ENCODE peak calls at places on chromosome 2, in eight cellular contexts. One of them, this sample, is unnamed.

GRCh38 chr2:45962522-45962921 is 311.0 kb downstream of the PRKCE start:
- DNase-seq in fibroblast of lung: peak; percentile 84
- DNase-seq in dorsolateral prefrontal cortex: no peak
- DNase-seq in upper lobe of right lung: peak; percentile 70
- DNase-seq in uterus: peak; percentile 66
- DNase-seq in IMR-90: peak; percentile 84
- DNase-seq in keratinocyte: no peak
- DNase-seq in hepatocyte: peak; percentile 60
- DNase-seq in this sample: no peak

GRCh38 chr2:226742346-226742745 is 57.3 kb downstream of the IRS1 start:
- DNase-seq in fibroblast of lung: peak; percentile 76
- DNase-seq in dorsolateral prefrontal cortex: no peak
- DNase-seq in upper lobe of right lung: no peak
- DNase-seq in uterus: peak; percentile 29
- DNase-seq in IMR-90: peak; percentile 13
- DNase-seq in keratinocyte: no peak
- DNase-seq in hepatocyte: no peak
- DNase-seq in this sample: no peak

GRCh38 chr2:9951522-9952285 is at the start of gene GRHL1:
- DNase-seq in fibroblast of lung: peak; percentile 88
- DNase-seq in dorsolateral prefrontal cortex: peak; percentile 89
- DNase-seq in upper lobe of right lung: peak; percentile 96
- DNase-seq in uterus: peak; percentile 91
- DNase-seq in IMR-90: peak; percentile 86
- DNase-seq in keratinocyte: no peak
- DNase-seq in hepatocyte: peak; percentile 98
- DNase-seq in this sample: peak; percentile 95

GRCh38 chr2:241041557-241042158 is 43.2 kb downstream of the SNED1 start:
- DNase-seq in fibroblast of lung: no peak
- DNase-seq in dorsolateral prefrontal cortex: no peak
- DNase-seq in upper lobe of right lung: no peak
- DNase-seq in uterus: no peak
- DNase-seq in IMR-90: no peak
- DNase-seq in keratinocyte: no peak
- DNase-seq in hepatocyte: no peak
- DNase-seq in this sample: no peak

GRCh38 chr2:36544638-36545338 is 53.2 kb downstream of the FEZ2 start:
- DNase-seq in fibroblast of lung: peak; percentile 34
- DNase-seq in dorsolateral prefrontal cortex: no peak
- DNase-seq in upper lobe of right lung: no peak
- DNase-seq in uterus: no peak
- DNase-seq in IMR-90: peak; percentile 52
- DNase-seq in keratinocyte: no peak
- DNase-seq in hepatocyte: no peak
- DNase-seq in this sample: no peak

GRCh38 chr2:143397886-143398614 is 268.8 kb downstream of the ARHGAP15 start:
- DNase-seq in fibroblast of lung: peak; percentile 62
- DNase-seq in dorsolateral prefrontal cortex: no peak
- DNase-seq in upper lobe of right lung: no peak
- DNase-seq in uterus: no peak
- DNase-seq in IMR-90: peak; percentile 73
- DNase-seq in keratinocyte: no peak
- DNase-seq in hepatocyte: no peak
- DNase-seq in this sample: no peak

GRCh38 chr2:173511942-173512341 is 157.3 kb downstream of the CDCA7 start:
- DNase-seq in fibroblast of lung: peak; percentile 9
- DNase-seq in dorsolateral prefrontal cortex: no peak
- DNase-seq in upper lobe of right lung: no peak
- DNase-seq in uterus: no peak
- DNase-seq in IMR-90: peak; percentile 11
- DNase-seq in keratinocyte: no peak
- DNase-seq in hepatocyte: no peak
- DNase-seq in this sample: no peak

GRCh38 chr2:215436705-215437570 is 1.1 kb upstream of the FN1 start:
- DNase-seq in fibroblast of lung: peak; percentile 66
- DNase-seq in dorsolateral prefrontal cortex: no peak
- DNase-seq in upper lobe of right lung: no peak
- DNase-seq in uterus: no peak
- DNase-seq in IMR-90: no peak
- DNase-seq in keratinocyte: no peak
- DNase-seq in hepatocyte: peak; percentile 50
- DNase-seq in this sample: peak; percentile 68

GRCh38 chr2:65458999-65459398 is 26.6 kb upstream of the SPRED2 start:
- DNase-seq in fibroblast of lung: no peak
- DNase-seq in dorsolateral prefrontal cortex: no peak
- DNase-seq in upper lobe of right lung: no peak
- DNase-seq in uterus: no peak
- DNase-seq in IMR-90: peak; percentile 43
- DNase-seq in keratinocyte: no peak
- DNase-seq in hepatocyte: no peak
- DNase-seq in this sample: no peak

GRCh38 chr2:24315669-24316068 is 44.7 kb downstream of the ITSN2 start:
- DNase-seq in fibroblast of lung: no peak
- DNase-seq in dorsolateral prefrontal cortex: no peak
- DNase-seq in upper lobe of right lung: no peak
- DNase-seq in uterus: no peak
- DNase-seq in IMR-90: no peak
- DNase-seq in keratinocyte: no peak
- DNase-seq in hepatocyte: no peak
- DNase-seq in this sample: no peak

GRCh38 chr2:25588576-25588975 is 84.8 kb downstream of the DTNB start:
- DNase-seq in fibroblast of lung: no peak
- DNase-seq in dorsolateral prefrontal cortex: no peak
- DNase-seq in upper lobe of right lung: no peak
- DNase-seq in uterus: no peak
- DNase-seq in IMR-90: no peak
- DNase-seq in keratinocyte: no peak
- DNase-seq in hepatocyte: no peak
- DNase-seq in this sample: no peak

GRCh38 chr2:233816771-233817170 is 37.6 kb downstream of the HJURP start:
- DNase-seq in fibroblast of lung: no peak
- DNase-seq in dorsolateral prefrontal cortex: peak; percentile 5
- DNase-seq in upper lobe of right lung: peak; percentile 23
- DNase-seq in uterus: no peak
- DNase-seq in IMR-90: no peak
- DNase-seq in keratinocyte: no peak
- DNase-seq in hepatocyte: peak; percentile 20
- DNase-seq in this sample: peak; percentile 10

GRCh38 chr2:200383380-200384110 is 77.1 kb downstream of the SPATS2L start:
- DNase-seq in fibroblast of lung: peak; percentile 88
- DNase-seq in dorsolateral prefrontal cortex: no peak
- DNase-seq in upper lobe of right lung: no peak
- DNase-seq in uterus: no peak
- DNase-seq in IMR-90: peak; percentile 80
- DNase-seq in keratinocyte: no peak
- DNase-seq in hepatocyte: no peak
- DNase-seq in this sample: peak; percentile 79

GRCh38 chr2:231362785-231363184 is 32.7 kb upstream of the B3GNT7 start:
- DNase-seq in fibroblast of lung: no peak
- DNase-seq in dorsolateral prefrontal cortex: no peak
- DNase-seq in upper lobe of right lung: no peak
- DNase-seq in uterus: no peak
- DNase-seq in IMR-90: no peak
- DNase-seq in keratinocyte: no peak
- DNase-seq in hepatocyte: no peak
- DNase-seq in this sample: no peak

GRCh38 chr2:96106991-96107882 is 9.1 kb downstream of the ADRA2B start:
- DNase-seq in fibroblast of lung: no peak
- DNase-seq in dorsolateral prefrontal cortex: peak; percentile 26
- DNase-seq in upper lobe of right lung: peak; percentile 45
- DNase-seq in uterus: no peak
- DNase-seq in IMR-90: no peak
- DNase-seq in keratinocyte: no peak
- DNase-seq in hepatocyte: no peak
- DNase-seq in this sample: no peak

GRCh38 chr2:53442783-53443182 is 324.8 kb upstream of the CHAC2 start:
- DNase-seq in fibroblast of lung: no peak
- DNase-seq in dorsolateral prefrontal cortex: no peak
- DNase-seq in upper lobe of right lung: no peak
- DNase-seq in uterus: no peak
- DNase-seq in IMR-90: no peak
- DNase-seq in keratinocyte: no peak
- DNase-seq in hepatocyte: peak; percentile 12
- DNase-seq in this sample: peak; percentile 32

GRCh38 chr2:24830351-24830750 is 37.1 kb downstream of the CENPO start:
- DNase-seq in fibroblast of lung: peak; percentile 46
- DNase-seq in dorsolateral prefrontal cortex: no peak
- DNase-seq in upper lobe of right lung: no peak
- DNase-seq in uterus: no peak
- DNase-seq in IMR-90: peak; percentile 50
- DNase-seq in keratinocyte: no peak
- DNase-seq in hepatocyte: no peak
- DNase-seq in this sample: no peak

GRCh38 chr2:121334581-121335293 is 49.7 kb upstream of the TFCP2L1 start:
- DNase-seq in fibroblast of lung: no peak
- DNase-seq in dorsolateral prefrontal cortex: no peak
- DNase-seq in upper lobe of right lung: no peak
- DNase-seq in uterus: no peak
- DNase-seq in IMR-90: no peak
- DNase-seq in keratinocyte: no peak
- DNase-seq in hepatocyte: peak; percentile 44
- DNase-seq in this sample: no peak

GRCh38 chr2:21258082-21258481 is 134.3 kb downstream of the TDRD15 start:
- DNase-seq in fibroblast of lung: no peak
- DNase-seq in dorsolateral prefrontal cortex: no peak
- DNase-seq in upper lobe of right lung: no peak
- DNase-seq in uterus: no peak
- DNase-seq in IMR-90: peak; percentile 2
- DNase-seq in keratinocyte: no peak
- DNase-seq in hepatocyte: no peak
- DNase-seq in this sample: peak; percentile 28

GRCh38 chr2:151999058-151999457 is 99.8 kb downstream of the CACNB4 start:
- DNase-seq in fibroblast of lung: peak; percentile 37
- DNase-seq in dorsolateral prefrontal cortex: no peak
- DNase-seq in upper lobe of right lung: peak; percentile 65
- DNase-seq in uterus: no peak
- DNase-seq in IMR-90: peak; percentile 34
- DNase-seq in keratinocyte: peak; percentile 7
- DNase-seq in hepatocyte: peak; percentile 42
- DNase-seq in this sample: peak; percentile 55

GRCh38 chr2:28454016-28454930 is 41.6 kb upstream of the PLB1 start:
- DNase-seq in fibroblast of lung: no peak
- DNase-seq in dorsolateral prefrontal cortex: no peak
- DNase-seq in upper lobe of right lung: no peak
- DNase-seq in uterus: no peak
- DNase-seq in IMR-90: peak; percentile 45
- DNase-seq in keratinocyte: no peak
- DNase-seq in hepatocyte: peak; percentile 39
- DNase-seq in this sample: no peak

GRCh38 chr2:58553937-58554336 is 312.8 kb upstream of the FANCL start:
- DNase-seq in fibroblast of lung: peak; percentile 9
- DNase-seq in dorsolateral prefrontal cortex: no peak
- DNase-seq in upper lobe of right lung: no peak
- DNase-seq in uterus: no peak
- DNase-seq in IMR-90: no peak
- DNase-seq in keratinocyte: no peak
- DNase-seq in hepatocyte: no peak
- DNase-seq in this sample: peak; percentile 23

GRCh38 chr2:191626497-191627151 is 51.3 kb upstream of the NABP1 start:
- DNase-seq in fibroblast of lung: peak; percentile 65
- DNase-seq in dorsolateral prefrontal cortex: no peak
- DNase-seq in upper lobe of right lung: no peak
- DNase-seq in uterus: no peak
- DNase-seq in IMR-90: peak; percentile 85
- DNase-seq in keratinocyte: no peak
- DNase-seq in hepatocyte: no peak
- DNase-seq in this sample: peak; percentile 62

DNA sequence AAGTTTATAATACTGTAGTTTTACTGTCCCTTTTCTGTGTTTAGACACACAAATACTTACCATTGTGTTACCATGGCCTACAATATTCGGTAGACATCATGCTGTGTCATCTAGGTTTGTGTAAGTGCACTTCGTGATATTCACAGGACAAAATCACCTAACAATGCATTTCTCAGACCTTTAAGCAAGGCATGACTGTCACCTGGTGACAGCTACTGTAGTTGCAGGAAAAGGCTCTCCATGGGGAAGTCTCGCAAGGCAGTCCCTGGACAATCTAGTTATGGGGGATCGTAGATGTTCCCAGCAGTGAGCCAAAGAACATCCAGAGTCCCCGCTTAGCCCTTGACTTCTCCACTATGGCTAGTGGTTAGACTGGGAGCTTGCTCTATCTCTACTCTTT is 73.1 kb downstream of the EIF2AK3 start:
- DNase-seq in fibroblast of lung: no peak
- DNase-seq in dorsolateral prefrontal cortex: no peak
- DNase-seq in upper lobe of right lung: no peak
- DNase-seq in uterus: no peak
- DNase-seq in IMR-90: no peak
- DNase-seq in keratinocyte: no peak
- DNase-seq in hepatocyte: no peak
- DNase-seq in this sample: peak; percentile 31
- TF ChIP-seq CTCF in fibroblast of lung: no peak
- TF ChIP-seq CTCF in dorsolateral prefrontal cortex: no peak
- TF ChIP-seq CTCF in upper lobe of right lung: no peak
- TF ChIP-seq CTCF in uterus: no peak
- TF ChIP-seq CTCF in IMR-90: no peak
- TF ChIP-seq CTCF in keratinocyte: peak; percentile 37
- TF ChIP-seq CTCF in hepatocyte: peak; percentile 21
- TF ChIP-seq CTCF in this sample: peak; percentile 3

GRCh38 chr2:15561574-15562344 is 625 bp upstream of the NBAS start:
- DNase-seq in fibroblast of lung: peak; percentile 54
- DNase-seq in dorsolateral prefrontal cortex: no peak
- DNase-seq in upper lobe of right lung: no peak
- DNase-seq in uterus: peak; percentile 40
- DNase-seq in IMR-90: peak; percentile 34
- DNase-seq in keratinocyte: no peak
- DNase-seq in hepatocyte: peak; percentile 51
- DNase-seq in this sample: peak; percentile 51
- H3K27ac ChIP-seq in fibroblast of lung: peak overlapping the region; percentile 88
- H3K27ac ChIP-seq in dorsolateral prefrontal cortex: peak overlapping the region; percentile 57
- H3K27ac ChIP-seq in upper lobe of right lung: peak overlapping the region; percentile 79
- H3K27ac ChIP-seq in uterus: peak overlapping the region; percentile 84
- H3K27ac ChIP-seq in IMR-90: peak overlapping the region; percentile 70
- H3K27ac ChIP-seq in keratinocyte: peak overlapping the region; percentile 83
- H3K27ac ChIP-seq in hepatocyte: peak overlapping the region; percentile 88
- H3K27ac ChIP-seq in this sample: peak overlapping the region; percentile 88

DNA sequence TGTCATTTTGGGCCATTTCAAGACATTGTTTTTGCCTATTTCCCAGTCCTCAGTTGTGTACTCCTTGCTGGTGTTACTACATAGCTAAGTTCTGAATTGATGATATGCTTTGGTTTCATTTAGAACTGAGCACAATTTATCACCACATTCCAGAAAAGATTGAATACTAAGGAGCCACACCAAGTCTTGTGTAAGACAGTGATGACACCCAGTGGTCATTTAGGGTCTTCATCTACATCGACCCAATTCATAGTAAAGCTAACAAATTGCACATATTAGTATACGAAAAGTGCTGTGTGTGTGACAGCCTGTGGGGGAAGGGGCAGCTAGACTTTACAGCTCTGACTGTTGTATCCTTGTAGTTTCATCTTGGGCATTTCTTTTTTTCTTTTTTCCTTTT is 10.9 kb upstream of the DLX2 start:
- DNase-seq in fibroblast of lung: peak; percentile 66
- DNase-seq in dorsolateral prefrontal cortex: no peak
- DNase-seq in upper lobe of right lung: no peak
- DNase-seq in uterus: no peak
- DNase-seq in IMR-90: peak; percentile 65
- DNase-seq in keratinocyte: no peak
- DNase-seq in hepatocyte: no peak
- DNase-seq in this sample: peak; percentile 65
- TF ChIP-seq CTCF in fibroblast of lung: peak; percentile 34
- TF ChIP-seq CTCF in dorsolateral prefrontal cortex: peak; percentile 44
- TF ChIP-seq CTCF in upper lobe of right lung: peak; percentile 23
- TF ChIP-seq CTCF in uterus: peak; percentile 43
- TF ChIP-seq CTCF in IMR-90: peak; percentile 54
- TF ChIP-seq CTCF in keratinocyte: no peak
- TF ChIP-seq CTCF in hepatocyte: peak; percentile 48
- TF ChIP-seq CTCF in this sample: no peak

GRCh38 chr2:190351955-190352354 is 8.6 kb downstream of the INPP1 start:
- DNase-seq in fibroblast of lung: no peak
- DNase-seq in dorsolateral prefrontal cortex: no peak
- DNase-seq in upper lobe of right lung: no peak
- DNase-seq in uterus: no peak
- DNase-seq in IMR-90: no peak
- DNase-seq in keratinocyte: no peak
- DNase-seq in hepatocyte: no peak
- DNase-seq in this sample: no peak
- H3K27ac ChIP-seq in fibroblast of lung: no peak overlapping the region
- H3K27ac ChIP-seq in dorsolateral prefrontal cortex: peak overlapping the region; percentile 87
- H3K27ac ChIP-seq in upper lobe of right lung: no peak overlapping the region
- H3K27ac ChIP-seq in uterus: no peak overlapping the region
- H3K27ac ChIP-seq in IMR-90: no peak overlapping the region
- H3K27ac ChIP-seq in keratinocyte: no peak overlapping the region
- H3K27ac ChIP-seq in hepatocyte: no peak overlapping the region
- H3K27ac ChIP-seq in this sample: no peak overlapping the region